ENCODE peak calls at places on chromosome 16, in ten cellular contexts. One of them, this sample, is unnamed.

GRCh38 chr16:19294156-19294649 is 8.7 kb downstream of the CLEC19A start:
- DNase-seq in HAP-1: no peak
- DNase-seq in astrocyte of the spinal cord: no peak
- DNase-seq in adrenal gland: peak
- DNase-seq in fibroblast of pulmonary artery: peak
- DNase-seq in H7: no peak
- DNase-seq in cardiac muscle cell: no peak
- DNase-seq in astrocyte of the cerebellum: no peak
- DNase-seq in adipocyte: no peak
- DNase-seq in mucosa of descending colon: peak
- DNase-seq in this sample: no peak

GRCh38 chr16:89033304-89033703 is 56.3 kb upstream of the CBFA2T3 start:
- DNase-seq in fibroblast of pulmonary artery: no peak
- DNase-seq in mucosa of descending colon: no peak
- DNase-seq in adrenal gland: no peak
- DNase-seq in H7: no peak
- DNase-seq in cardiac muscle cell: no peak
- DNase-seq in HAP-1: no peak
- DNase-seq in astrocyte of the cerebellum: no peak
- DNase-seq in astrocyte of the spinal cord: no peak
- DNase-seq in adipocyte: no peak
- DNase-seq in this sample: no peak

GRCh38 chr16:2515180-2515803 is 1.5 kb downstream of the ATP6V0C start:
- DNase-seq in fibroblast of pulmonary artery: no peak
- DNase-seq in adrenal gland: peak
- DNase-seq in astrocyte of the cerebellum: no peak
- DNase-seq in HAP-1: no peak
- DNase-seq in cardiac muscle cell: no peak
- DNase-seq in astrocyte of the spinal cord: no peak
- DNase-seq in mucosa of descending colon: no peak
- DNase-seq in H7: no peak
- DNase-seq in adipocyte: peak
- DNase-seq in this sample: no peak

GRCh38 chr16:4624827-4625616 is 396 bp downstream of the MGRN1 start:
- DNase-seq in HAP-1: peak
- DNase-seq in adrenal gland: peak
- DNase-seq in cardiac muscle cell: peak
- DNase-seq in adipocyte: peak
- DNase-seq in astrocyte of the cerebellum: no peak
- DNase-seq in fibroblast of pulmonary artery: peak
- DNase-seq in H7: peak
- DNase-seq in astrocyte of the spinal cord: peak
- DNase-seq in mucosa of descending colon: peak
- DNase-seq in this sample: peak

GRCh38 chr16:64872101-64872500 is 249.8 kb downstream of the CDH11 start:
- DNase-seq in mucosa of descending colon: no peak
- DNase-seq in astrocyte of the spinal cord: peak
- DNase-seq in astrocyte of the cerebellum: no peak
- DNase-seq in cardiac muscle cell: no peak
- DNase-seq in adrenal gland: no peak
- DNase-seq in H7: no peak
- DNase-seq in fibroblast of pulmonary artery: no peak
- DNase-seq in adipocyte: no peak
- DNase-seq in HAP-1: no peak
- DNase-seq in this sample: no peak

GRCh38 chr16:15855704-15856003 is 1.2 kb downstream of the MYH11 start:
- DNase-seq in astrocyte of the spinal cord: no peak
- DNase-seq in HAP-1: no peak
- DNase-seq in mucosa of descending colon: no peak
- DNase-seq in adrenal gland: no peak
- DNase-seq in fibroblast of pulmonary artery: no peak
- DNase-seq in cardiac muscle cell: no peak
- DNase-seq in astrocyte of the cerebellum: no peak
- DNase-seq in adipocyte: no peak
- DNase-seq in H7: no peak
- DNase-seq in this sample: no peak

GRCh38 chr16:88494335-88495154 is 41.5 kb downstream of the ZFPM1 start:
- DNase-seq in astrocyte of the spinal cord: no peak
- DNase-seq in fibroblast of pulmonary artery: no peak
- DNase-seq in mucosa of descending colon: no peak
- DNase-seq in HAP-1: no peak
- DNase-seq in astrocyte of the cerebellum: no peak
- DNase-seq in cardiac muscle cell: no peak
- DNase-seq in adrenal gland: no peak
- DNase-seq in H7: peak
- DNase-seq in adipocyte: no peak
- DNase-seq in this sample: no peak

GRCh38 chr16:84795338-84796053 is 24.3 kb upstream of the CRISPLD2 start:
- DNase-seq in HAP-1: no peak
- DNase-seq in cardiac muscle cell: no peak
- DNase-seq in H7: no peak
- DNase-seq in fibroblast of pulmonary artery: peak
- DNase-seq in adrenal gland: peak
- DNase-seq in astrocyte of the spinal cord: peak
- DNase-seq in mucosa of descending colon: peak
- DNase-seq in adipocyte: peak
- DNase-seq in astrocyte of the cerebellum: no peak
- DNase-seq in this sample: no peak

GRCh38 chr16:23836404-23837291 is 865 bp downstream of the PRKCB start:
- DNase-seq in fibroblast of pulmonary artery: no peak
- DNase-seq in astrocyte of the spinal cord: no peak
- DNase-seq in adipocyte: no peak
- DNase-seq in mucosa of descending colon: no peak
- DNase-seq in adrenal gland: peak
- DNase-seq in H7: peak
- DNase-seq in cardiac muscle cell: peak
- DNase-seq in astrocyte of the cerebellum: no peak
- DNase-seq in HAP-1: no peak
- DNase-seq in this sample: no peak

GRCh38 chr16:68478526-68479249 is 30.4 kb upstream of the SMPD3 start:
- DNase-seq in adrenal gland: peak
- DNase-seq in mucosa of descending colon: no peak
- DNase-seq in astrocyte of the cerebellum: no peak
- DNase-seq in HAP-1: no peak
- DNase-seq in adipocyte: no peak
- DNase-seq in fibroblast of pulmonary artery: no peak
- DNase-seq in astrocyte of the spinal cord: no peak
- DNase-seq in cardiac muscle cell: peak
- DNase-seq in H7: no peak
- DNase-seq in this sample: no peak

GRCh38 chr16:11666108-11667055 is 1.9 kb upstream of the SNN start:
- DNase-seq in HAP-1: no peak
- DNase-seq in adrenal gland: no peak
- DNase-seq in adipocyte: no peak
- DNase-seq in H7: peak
- DNase-seq in mucosa of descending colon: no peak
- DNase-seq in fibroblast of pulmonary artery: no peak
- DNase-seq in cardiac muscle cell: no peak
- DNase-seq in astrocyte of the spinal cord: no peak
- DNase-seq in astrocyte of the cerebellum: no peak
- DNase-seq in this sample: no peak

DNA sequence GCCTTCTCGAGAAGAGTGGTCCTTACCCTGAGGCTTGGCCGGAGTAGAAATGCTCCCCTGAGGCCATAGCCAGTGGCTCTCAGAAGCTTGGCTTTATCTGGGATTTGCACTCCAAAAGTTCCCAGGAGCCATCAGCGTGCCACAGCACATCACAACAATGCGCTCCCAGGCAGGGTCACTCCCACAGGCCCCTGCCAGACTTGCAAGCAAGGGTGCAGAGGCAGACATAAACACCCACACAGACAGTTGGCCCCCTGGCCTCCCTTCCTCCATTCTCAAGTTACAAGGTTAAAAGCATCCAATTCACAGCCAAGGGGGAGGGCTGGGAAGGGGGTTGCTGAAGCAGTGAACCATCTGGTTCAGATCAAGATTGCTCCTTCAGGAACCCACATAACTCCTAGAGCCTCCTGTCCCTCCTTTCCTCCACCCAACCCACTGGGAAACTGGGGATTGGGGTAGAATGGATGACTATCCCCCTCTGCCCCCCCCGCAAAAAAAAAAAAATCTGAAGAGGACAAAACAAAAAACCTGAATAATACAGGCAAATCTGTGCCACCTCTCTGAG is 1.8 kb downstream of the ST3GAL2 start:
- DNase-seq in fibroblast of pulmonary artery: peak
- DNase-seq in adrenal gland: peak
- DNase-seq in H7: peak
- DNase-seq in cardiac muscle cell: peak
- DNase-seq in astrocyte of the spinal cord: peak
- DNase-seq in adipocyte: peak
- DNase-seq in HAP-1: peak
- DNase-seq in astrocyte of the cerebellum: peak
- DNase-seq in mucosa of descending colon: no peak
- DNase-seq in this sample: no peak
- H3K4me3 ChIP-seq in fibroblast of pulmonary artery: peak
- H3K4me3 ChIP-seq in adrenal gland: no peak
- H3K4me3 ChIP-seq in H7: peak
- H3K4me3 ChIP-seq in cardiac muscle cell: peak
- H3K4me3 ChIP-seq in astrocyte of the spinal cord: peak
- H3K4me3 ChIP-seq in adipocyte: peak
- H3K4me3 ChIP-seq in HAP-1: peak
- H3K4me3 ChIP-seq in astrocyte of the cerebellum: peak
- H3K4me3 ChIP-seq in mucosa of descending colon: no peak
- H3K4me3 ChIP-seq in this sample: peak

DNA sequence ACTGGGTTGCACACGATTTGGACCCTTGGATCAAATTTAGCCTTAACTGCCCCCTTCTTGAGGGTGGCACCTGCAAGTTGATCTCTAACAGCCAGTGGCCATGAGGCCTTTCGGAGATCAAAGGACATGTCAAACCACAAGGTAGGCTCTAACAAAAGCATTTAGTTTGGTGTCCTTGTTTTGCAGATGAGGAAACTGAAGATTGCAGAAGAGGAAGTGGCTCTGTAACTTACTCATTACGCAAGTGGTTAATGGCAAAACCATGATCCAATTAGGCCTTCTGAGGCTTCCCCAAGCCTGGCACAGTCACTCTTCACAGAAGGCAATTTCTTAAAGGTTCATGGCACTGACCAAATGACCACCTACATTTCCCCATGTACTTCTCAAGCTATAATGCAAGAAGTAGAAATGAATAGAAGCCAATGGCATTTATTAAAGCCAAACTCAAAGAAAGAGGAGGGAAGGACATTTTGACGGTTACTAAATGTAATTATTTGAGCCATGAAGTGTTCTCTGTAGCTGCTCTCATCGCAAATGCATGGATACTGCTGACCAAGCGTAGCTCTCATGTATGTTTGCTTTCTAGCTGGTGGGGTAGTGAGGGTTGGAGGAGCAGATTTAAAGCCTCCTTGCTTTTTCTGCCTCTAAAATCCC is 32.8 kb upstream of the ABCC12 start:
- DNase-seq in H7: no peak
- DNase-seq in adipocyte: no peak
- DNase-seq in adrenal gland: no peak
- DNase-seq in astrocyte of the cerebellum: no peak
- DNase-seq in cardiac muscle cell: no peak
- DNase-seq in fibroblast of pulmonary artery: no peak
- DNase-seq in mucosa of descending colon: no peak
- DNase-seq in HAP-1: no peak
- DNase-seq in astrocyte of the spinal cord: no peak
- DNase-seq in this sample: no peak
- H3K4me3 ChIP-seq in H7: no peak
- H3K4me3 ChIP-seq in adipocyte: no peak
- H3K4me3 ChIP-seq in adrenal gland: no peak
- H3K4me3 ChIP-seq in astrocyte of the cerebellum: no peak
- H3K4me3 ChIP-seq in cardiac muscle cell: no peak
- H3K4me3 ChIP-seq in fibroblast of pulmonary artery: no peak
- H3K4me3 ChIP-seq in mucosa of descending colon: no peak
- H3K4me3 ChIP-seq in HAP-1: no peak
- H3K4me3 ChIP-seq in astrocyte of the spinal cord: no peak
- H3K4me3 ChIP-seq in this sample: no peak

DNA sequence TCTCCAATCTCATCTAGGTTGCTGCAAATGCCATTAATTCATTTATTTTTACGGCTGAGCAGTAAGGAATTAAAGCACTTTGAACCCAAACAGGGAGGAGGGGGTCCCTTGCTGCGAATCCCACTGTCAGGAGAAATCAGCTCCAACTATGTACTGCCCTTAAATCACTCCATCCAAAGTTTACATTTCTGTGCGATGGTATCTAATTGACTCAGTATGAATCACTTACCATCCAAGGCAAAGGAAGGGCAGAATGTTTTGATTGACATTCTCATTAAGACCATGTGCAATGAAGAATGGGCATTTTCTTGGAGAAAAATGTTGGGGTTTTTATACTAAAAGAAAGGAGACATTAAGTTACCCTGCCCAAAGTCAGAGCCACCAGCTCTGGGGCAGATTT is 47.7 kb upstream of the XYLT1 start:
- DNase-seq in HAP-1: no peak
- DNase-seq in adrenal gland: no peak
- DNase-seq in astrocyte of the spinal cord: peak
- DNase-seq in H7: no peak
- DNase-seq in mucosa of descending colon: no peak
- DNase-seq in cardiac muscle cell: no peak
- DNase-seq in astrocyte of the cerebellum: no peak
- DNase-seq in adipocyte: peak
- DNase-seq in fibroblast of pulmonary artery: peak
- DNase-seq in this sample: no peak
- H3K4me3 ChIP-seq in HAP-1: no peak
- H3K4me3 ChIP-seq in adrenal gland: no peak
- H3K4me3 ChIP-seq in astrocyte of the spinal cord: no peak
- H3K4me3 ChIP-seq in H7: no peak
- H3K4me3 ChIP-seq in mucosa of descending colon: no peak
- H3K4me3 ChIP-seq in cardiac muscle cell: no peak
- H3K4me3 ChIP-seq in astrocyte of the cerebellum: no peak
- H3K4me3 ChIP-seq in adipocyte: no peak
- H3K4me3 ChIP-seq in fibroblast of pulmonary artery: no peak
- H3K4me3 ChIP-seq in this sample: no peak

GRCh38 chr16:54936086-54936978 is 5.7 kb downstream of the IRX5 start:
- DNase-seq in adrenal gland: no peak
- DNase-seq in H7: peak
- DNase-seq in cardiac muscle cell: peak
- DNase-seq in mucosa of descending colon: no peak
- DNase-seq in fibroblast of pulmonary artery: no peak
- DNase-seq in astrocyte of the cerebellum: no peak
- DNase-seq in adipocyte: no peak
- DNase-seq in astrocyte of the spinal cord: peak
- DNase-seq in HAP-1: no peak
- DNase-seq in this sample: no peak

GRCh38 chr16:54933281-54934150 is 2.9 kb downstream of the IRX5 start:
- DNase-seq in adrenal gland: no peak
- DNase-seq in cardiac muscle cell: peak
- DNase-seq in adipocyte: no peak
- DNase-seq in mucosa of descending colon: no peak
- DNase-seq in astrocyte of the cerebellum: no peak
- DNase-seq in fibroblast of pulmonary artery: no peak
- DNase-seq in astrocyte of the spinal cord: peak
- DNase-seq in H7: peak
- DNase-seq in HAP-1: no peak
- DNase-seq in this sample: no peak

GRCh38 chr16:54934536-54935410 is 4.1 kb downstream of the IRX5 start:
- DNase-seq in cardiac muscle cell: peak
- DNase-seq in adipocyte: no peak
- DNase-seq in adrenal gland: no peak
- DNase-seq in fibroblast of pulmonary artery: no peak
- DNase-seq in mucosa of descending colon: no peak
- DNase-seq in astrocyte of the spinal cord: peak
- DNase-seq in HAP-1: no peak
- DNase-seq in H7: peak
- DNase-seq in astrocyte of the cerebellum: no peak
- DNase-seq in this sample: no peak

GRCh38 chr16:54936979-54937672 is 6.5 kb downstream of the IRX5 start:
- DNase-seq in astrocyte of the cerebellum: peak
- DNase-seq in astrocyte of the spinal cord: peak
- DNase-seq in fibroblast of pulmonary artery: no peak
- DNase-seq in HAP-1: no peak
- DNase-seq in mucosa of descending colon: no peak
- DNase-seq in adipocyte: peak
- DNase-seq in cardiac muscle cell: peak
- DNase-seq in adrenal gland: no peak
- DNase-seq in H7: peak
- DNase-seq in this sample: no peak

GRCh38 chr16:54935411-54936085 is 4.9 kb downstream of the IRX5 start:
- DNase-seq in H7: peak
- DNase-seq in HAP-1: no peak
- DNase-seq in astrocyte of the spinal cord: peak
- DNase-seq in cardiac muscle cell: no peak
- DNase-seq in mucosa of descending colon: no peak
- DNase-seq in adrenal gland: no peak
- DNase-seq in astrocyte of the cerebellum: no peak
- DNase-seq in adipocyte: no peak
- DNase-seq in fibroblast of pulmonary artery: no peak
- DNase-seq in this sample: no peak
- H3K4me3 ChIP-seq in H7: no peak
- H3K4me3 ChIP-seq in HAP-1: no peak
- H3K4me3 ChIP-seq in astrocyte of the spinal cord: peak
- H3K4me3 ChIP-seq in cardiac muscle cell: peak
- H3K4me3 ChIP-seq in mucosa of descending colon: no peak
- H3K4me3 ChIP-seq in adrenal gland: no peak
- H3K4me3 ChIP-seq in astrocyte of the cerebellum: peak
- H3K4me3 ChIP-seq in adipocyte: peak
- H3K4me3 ChIP-seq in fibroblast of pulmonary artery: no peak
- H3K4me3 ChIP-seq in this sample: no peak

This sample was measured in Caco-2.